ENCODE peak calls at places on chromosomes 1 and 21, in seven cellular contexts. E, X, D, A, K, F and Z are unnamed samples.

GRCh38 chr21:38440746-38441145 is 57.5 kb downstream of the ERG start:
- DNase-seq in D (no peak), A (no peak), K (peak), F (no peak), E (no peak), X (no peak), Z (peak)

GRCh38 chr1:58874757-58875755 is 91.2 kb upstream of the JUN start:
- DNase-seq in A (no peak), E (no peak), F (no peak), K (peak), X (no peak), D (no peak), Z (no peak)

GRCh38 chr1:53278294-53278693 is 40.0 kb upstream of the MAGOH start:
- DNase-seq in X (peak), F (peak), E (peak), D (peak), K (peak), A (peak), Z (peak)

GRCh38 chr1:192949783-192950182 is 109.4 kb downstream of the UCHL5 start:
- DNase-seq in X (no peak), F (no peak), D (no peak), K (peak), A (no peak), E (no peak), Z (no peak)

GRCh38 chr1:8134546-8135235 is 108.6 kb upstream of the ERRFI1 start:
- DNase-seq in F (no peak), X (no peak), K (peak), A (no peak), D (no peak), E (no peak), Z (no peak)

GRCh38 chr1:179953974-179954493 is 576 bp upstream of the CEP350 start:
- DNase-seq in D (peak), A (peak), X (peak), F (peak), K (peak), E (peak), Z (peak)

GRCh38 chr1:81877940-81878339 is 77.2 kb downstream of the ADGRL2 start:
- DNase-seq in E (no peak), K (no peak), A (no peak), F (no peak), D (no peak), X (no peak), Z (no peak)

GRCh38 chr1:17232759-17233661 is 15.9 kb upstream of the PADI3 start:
- DNase-seq in E (no peak), K (peak), A (no peak), F (no peak), D (no peak), X (no peak), Z (peak)

GRCh38 chr1:212129781-212130180 is 94.2 kb downstream of the DTL start:
- DNase-seq in X (no peak), A (no peak), K (no peak), D (no peak), E (no peak), F (no peak), Z (no peak)

GRCh38 chr1:178510155-178510554 is 2.8 kb upstream of the TEX35 start:
- DNase-seq in K (no peak), E (no peak), X (no peak), A (no peak), F (no peak), D (no peak), Z (no peak)

GRCh38 chr1:222167111-222167510 is 380.8 kb downstream of the HHIPL2 start:
- DNase-seq in F (peak), E (peak), X (no peak), K (peak), A (peak), D (no peak), Z (peak)

GRCh38 chr1:209583408-209583807 is at the start of gene CAMK1G:
- DNase-seq in D (no peak), E (no peak), K (peak), A (no peak), F (peak), X (no peak), Z (peak)

GRCh38 chr1:67211589-67212563 is 45.6 kb downstream of the IL23R start:
- DNase-seq in A (peak), E (peak), X (no peak), K (peak), F (peak), D (peak), Z (peak)

GRCh38 chr1:152049291-152050073 is 12.7 kb upstream of the S100A11 start:
- DNase-seq in K (peak), D (peak), X (no peak), A (no peak), F (no peak), E (no peak), Z (peak)

GRCh38 chr1:29341936-29342335 is 105.6 kb downstream of the PTPRU start:
- DNase-seq in K (peak), F (no peak), E (no peak), D (no peak), A (no peak), X (no peak), Z (peak)
- TF ChIP-seq CTCF in K (peak), F (no peak), E (peak), D (no peak), A (no peak), X (no peak), Z (no peak)

GRCh38 chr1:85707990-85708825 is at the start of gene ZNHIT6:
- DNase-seq in K (peak), D (peak), A (peak), X (peak), F (peak), E (peak), Z (peak)
- TF ChIP-seq CTCF in K (peak), D (peak), A (no peak), X (peak), F (peak), E (peak), Z (peak)

GRCh38 chr1:2539312-2539907 is 9.3 kb upstream of the HES5 start:
- DNase-seq in A (no peak), K (no peak), F (peak), D (no peak), X (no peak), E (peak), Z (no peak)
- TF ChIP-seq CTCF in A (peak), K (peak), F (peak), D (no peak), X (peak), E (peak), Z (peak)

GRCh38 chr1:236141447-236142357 is 637 bp upstream of the GPR137B start:
- DNase-seq in D (no peak), K (peak), X (no peak), F (peak), A (peak), E (peak), Z (peak)

GRCh38 chr1:236139495-236139894 is 2.8 kb upstream of the GPR137B start:
- DNase-seq in K (no peak), D (no peak), E (no peak), X (no peak), F (no peak), A (no peak), Z (no peak)

GRCh38 chr1:236133802-236134201 is 8.5 kb upstream of the GPR137B start:
- DNase-seq in D (no peak), X (no peak), F (no peak), K (no peak), A (no peak), E (no peak), Z (no peak)

GRCh38 chr1:236140705-236141446 is 1.5 kb upstream of the GPR137B start:
- DNase-seq in F (no peak), E (no peak), K (no peak), A (no peak), D (no peak), X (no peak), Z (no peak)

DNA sequence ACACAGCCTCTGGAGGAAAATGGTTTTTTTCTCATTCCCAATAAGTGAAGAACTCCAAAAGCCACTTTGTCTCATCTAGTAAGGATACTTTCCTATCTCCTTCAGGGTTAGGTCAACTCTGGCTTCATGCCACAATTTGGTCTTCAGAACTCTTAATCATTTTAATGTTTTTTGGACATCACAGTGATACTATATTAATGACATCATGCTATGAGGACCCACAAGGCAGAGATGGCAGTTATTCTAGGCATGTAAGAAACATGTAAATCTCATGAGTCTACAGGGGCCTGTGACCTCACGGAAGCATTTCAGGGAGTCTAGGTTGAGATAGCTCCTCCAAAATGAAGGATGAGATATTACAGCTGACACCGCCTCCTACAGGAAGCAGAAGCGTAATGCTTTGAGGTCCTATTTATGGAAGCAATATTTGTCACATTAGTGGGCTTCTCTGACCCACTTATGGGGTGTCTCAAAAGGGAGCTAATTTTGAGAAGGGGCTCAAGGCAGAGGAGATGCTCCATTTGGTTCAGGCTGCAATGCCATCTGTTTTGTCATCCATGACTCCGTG is 5.0 kb upstream of the GPR137B start:
- DNase-seq in E (no peak), F (no peak), A (no peak), X (no peak), K (no peak), D (no peak), Z (no peak)
- TF ChIP-seq CTCF in E (peak), F (no peak), A (no peak), X (peak), K (no peak), D (no peak), Z (no peak)

DNA sequence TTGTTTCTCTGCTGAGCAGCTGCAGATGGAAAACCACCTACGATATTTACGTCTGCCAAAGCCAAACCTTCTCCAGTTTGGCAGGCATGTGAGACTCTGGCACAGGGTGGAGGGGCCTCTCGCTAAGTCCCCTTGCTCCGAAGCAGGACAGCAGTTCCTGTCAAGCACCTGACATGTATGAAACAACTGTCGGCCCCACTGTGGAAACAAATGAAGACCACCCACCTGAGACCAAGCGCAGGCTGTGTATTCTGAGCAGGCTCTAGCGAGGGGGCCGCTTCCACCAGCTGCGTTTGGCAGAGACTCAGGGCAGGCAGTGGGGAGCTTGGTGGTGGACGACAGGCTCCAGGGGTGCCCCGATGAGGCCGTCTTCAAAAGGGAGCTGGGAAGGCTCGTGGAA is 74.6 kb downstream of the RIPK4 start:
- DNase-seq in A (no peak), D (no peak), K (no peak), F (no peak), E (no peak), X (no peak), Z (no peak)
- TF ChIP-seq CTCF in A (no peak), D (no peak), K (no peak), F (no peak), E (no peak), X (no peak), Z (no peak)